ENCODE peak calls at places on chromosomes 1 and 21, in seven cellular contexts. U is ovary, G is epithelial cell of proximal tubule, H is WTC11, N is mesothelial cell of epicardium, V is osteoblast, D is astrocyte of the cerebellum. M is an unnamed sample.
A peak's percentile ranks its signal among the peaks of the same experiment; 100 is the strongest.

GRCh38 chr21:42309753-42310213 is 5.4 kb downstream of the TFF3 start:
- DNase-seq in U (peak; percentile 40), G (no peak), V (peak; percentile 91), D (no peak), N (no peak), H (peak; percentile 85), M (no peak)

GRCh38 chr1:4745560-4745959 is 91.2 kb downstream of the AJAP1 start:
- DNase-seq in D (no peak), H (no peak), G (no peak), N (no peak), U (no peak), V (no peak), M (no peak)

GRCh38 chr1:17861685-17862084 is 106.6 kb downstream of the ACTL8 start:
- DNase-seq in U (no peak), V (peak; percentile 2), D (no peak), H (peak; percentile 25), G (no peak), N (no peak), M (no peak)

GRCh38 chr1:8423134-8423701 is 105.3 kb downstream of the SLC45A1 start:
- DNase-seq in H (peak; percentile 41), N (no peak), V (peak; percentile 83), G (no peak), D (no peak), U (peak; percentile 44), M (no peak)

GRCh38 chr1:110083453-110084225 is 13.2 kb upstream of the ALX3 start:
- DNase-seq in U (no peak), N (no peak), V (no peak), H (no peak), G (no peak), D (no peak), M (no peak)

GRCh38 chr1:102550729-102551384 is 554.1 kb upstream of the OLFM3 start:
- DNase-seq in U (no peak), D (no peak), H (peak; percentile 75), G (no peak), V (no peak), N (no peak), M (peak; percentile 25)

GRCh38 chr1:19644761-19645543 is 841 bp downstream of the NBL1 start:
- DNase-seq in U (peak; percentile 58), D (no peak), H (peak; percentile 51), V (peak; percentile 95), N (no peak), G (no peak), M (no peak)

GRCh38 chr1:8115769-8116167 is 89.7 kb upstream of the ERRFI1 start:
- DNase-seq in N (no peak), G (no peak), D (no peak), U (peak; percentile 36), H (no peak), V (no peak), M (no peak)

GRCh38 chr1:230891413-230891812 is 23.1 kb upstream of the C1orf198 start:
- DNase-seq in V (no peak), D (no peak), N (no peak), H (no peak), G (no peak), U (no peak), M (no peak)

GRCh38 chr1:64212023-64212422 is 8.6 kb downstream of the UBE2U start:
- DNase-seq in U (no peak), D (no peak), V (peak; percentile 88), G (no peak), H (no peak), N (no peak), M (no peak)

GRCh38 chr21:33058468-33059318 is 11.2 kb upstream of the OLIG1 start:
- DNase-seq in D (no peak), U (no peak), N (no peak), V (no peak), H (no peak), G (no peak), M (no peak)

GRCh38 chr1:246012271-246012854 is 494.7 kb downstream of the SMYD3 start:
- DNase-seq in H (no peak), D (no peak), V (no peak), U (no peak), N (no peak), G (no peak), M (no peak)

GRCh38 chr21:32698971-32699693 is 28.7 kb downstream of the SYNJ1 start:
- DNase-seq in N (no peak), H (no peak), D (no peak), G (no peak), V (no peak), U (no peak), M (no peak)

GRCh38 chr1:195097316-195097715 is 1510.9 kb downstream of the KCNT2 start:
- DNase-seq in D (no peak), N (no peak), H (no peak), U (no peak), V (peak; percentile 3), G (no peak), M (peak; percentile 67)

DNA sequence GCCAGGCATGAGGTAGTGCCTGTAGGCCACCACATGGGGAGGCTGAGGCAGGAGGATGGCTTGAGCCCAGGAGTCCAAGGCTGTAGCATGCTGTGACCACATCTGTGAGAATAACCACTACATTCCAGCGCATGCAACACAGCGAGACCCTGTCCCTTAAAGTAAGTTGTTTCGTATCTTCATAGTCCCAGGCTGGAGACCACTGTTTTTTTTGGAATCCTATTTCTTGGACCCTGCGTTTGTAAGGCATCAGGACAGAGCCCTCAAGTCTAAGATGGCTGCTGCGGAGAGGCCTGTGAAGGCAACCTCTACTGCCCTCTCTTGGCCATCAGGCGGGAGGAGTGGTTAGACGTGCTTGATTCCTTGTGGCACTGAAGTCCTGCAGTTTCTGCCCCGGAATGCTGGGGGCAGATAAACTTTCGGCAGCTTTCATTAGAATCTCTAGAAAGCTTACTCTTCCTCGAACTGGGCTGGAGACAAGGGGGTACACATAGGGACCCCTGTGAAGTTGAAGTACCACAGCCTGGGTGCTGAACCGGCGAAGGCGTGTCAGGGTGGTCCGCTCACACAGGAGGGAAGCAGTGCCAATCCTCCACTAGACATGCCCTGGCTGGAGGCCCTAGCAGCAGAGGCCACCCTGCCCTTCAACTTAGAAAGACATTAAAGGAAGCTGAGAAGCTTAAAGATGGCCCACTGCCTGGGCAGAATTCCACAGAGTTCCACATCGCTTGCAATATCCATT is 36.6 kb downstream of the RABIF start:
- DNase-seq in G (no peak), H (peak; percentile 70), D (no peak), U (no peak), V (peak; percentile 84), N (no peak), M (no peak)
- TF ChIP-seq CTCF in G (peak; percentile 69), H (peak; percentile 10), D (peak; percentile 64), U (no peak), V (peak; percentile 73), N (peak; percentile 32), M (peak; percentile 62)

DNA sequence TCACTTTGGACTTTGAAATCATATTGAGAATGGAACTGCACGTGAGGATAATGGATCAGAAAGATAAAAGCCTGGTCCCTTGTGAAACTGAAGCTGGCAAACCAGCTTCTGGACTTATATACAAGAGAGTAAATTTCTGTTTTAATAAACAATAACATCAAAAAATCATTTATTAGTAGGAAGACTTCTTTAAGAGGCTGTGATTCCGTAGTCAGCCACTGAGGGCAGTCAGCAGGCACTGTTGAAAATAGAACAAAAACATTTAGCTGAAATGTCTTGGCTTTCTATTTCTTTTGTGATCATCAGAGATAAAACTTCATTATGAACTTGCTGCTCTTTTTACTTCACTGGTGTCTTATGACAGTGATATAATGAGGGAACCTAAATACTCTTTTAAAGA is 489.4 kb downstream of the PCP4 start:
- DNase-seq in H (no peak), N (no peak), V (no peak), U (no peak), G (no peak), D (no peak), M (no peak)
- TF ChIP-seq CTCF in H (no peak), N (no peak), V (no peak), U (no peak), G (no peak), D (no peak), M (no peak)

GRCh38 chr1:155911156-155912055 is at the start of gene RIT1:
- DNase-seq in D (peak; percentile 28), U (peak; percentile 89), N (peak; percentile 61), V (peak; percentile 93), H (peak; percentile 89), G (no peak), M (peak; percentile 80)

GRCh38 chr1:155909894-155910293 is 1.3 kb downstream of the RIT1 start:
- DNase-seq in V (peak; percentile 34), D (no peak), G (no peak), H (no peak), U (no peak), N (no peak), M (no peak)

GRCh38 chr1:155913969-155914757 is 3.0 kb upstream of the RIT1 start:
- DNase-seq in H (no peak), V (peak; percentile 50), U (no peak), N (no peak), G (no peak), D (no peak), M (no peak)

GRCh38 chr1:155912056-155912536 is 947 bp upstream of the RIT1 start:
- DNase-seq in H (no peak), N (no peak), D (no peak), U (no peak), G (no peak), V (no peak), M (no peak)

GRCh38 chr1:155910621-155911121 is 478 bp downstream of the RIT1 start:
- DNase-seq in N (no peak), H (peak; percentile 15), U (peak; percentile 41), V (peak; percentile 79), G (no peak), D (no peak), M (no peak)
- TF ChIP-seq CTCF in N (no peak), H (no peak), U (no peak), V (peak; percentile 20), G (peak; percentile 28), D (peak; percentile 8), M (peak; percentile 18)

GRCh38 chr1:227951624-227952373 is 4.1 kb upstream of the WNT9A start:
- DNase-seq in V (peak; percentile 74), H (no peak), U (no peak), G (no peak), N (no peak), D (no peak), M (peak; percentile 12)

GRCh38 chr1:227950735-227951224 is 3.0 kb upstream of the WNT9A start:
- DNase-seq in G (no peak), H (no peak), V (peak; percentile 53), U (no peak), D (no peak), N (no peak), M (peak; percentile 16)

GRCh38 chr1:227954163-227954850 is 6.6 kb upstream of the WNT9A start:
- DNase-seq in D (no peak), N (no peak), V (no peak), U (no peak), G (no peak), H (no peak), M (no peak)

GRCh38 chr1:227953022-227953412 is 5.3 kb upstream of the WNT9A start:
- DNase-seq in G (no peak), H (no peak), V (peak; percentile 79), D (no peak), U (no peak), N (no peak), M (no peak)

DNA sequence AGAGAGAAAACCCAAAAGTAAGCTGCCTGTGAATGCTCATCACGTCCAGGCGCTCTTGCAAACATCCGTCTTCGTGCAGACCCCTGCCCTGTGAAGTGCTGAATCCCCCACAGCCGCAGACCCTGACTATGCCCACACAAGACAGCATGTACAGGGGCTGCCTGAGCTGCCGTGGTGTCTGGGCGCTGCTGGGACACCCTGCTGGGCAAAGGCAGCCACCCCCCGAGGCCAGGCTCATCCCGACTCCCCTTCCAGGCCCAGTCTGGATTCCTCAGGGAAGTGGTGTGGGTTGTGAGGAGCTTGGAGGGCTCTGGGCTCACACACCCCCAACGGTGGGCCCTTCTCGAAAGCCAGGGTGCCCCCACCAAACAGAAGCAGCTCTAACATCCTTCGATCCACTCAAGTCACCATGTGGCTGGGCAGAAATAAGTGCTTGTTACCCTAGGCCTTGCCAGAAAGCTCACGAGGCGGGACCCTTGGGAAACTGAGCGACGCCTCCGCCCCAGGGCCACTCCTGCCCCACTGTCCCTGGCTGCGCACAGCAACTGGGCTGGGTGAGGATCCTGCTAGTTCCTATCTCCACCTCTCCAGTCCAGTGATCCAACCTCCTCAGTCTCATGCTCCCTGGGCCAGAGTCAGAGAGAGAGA is 4.8 kb upstream of the WNT9A start:
- DNase-seq in N (no peak), G (no peak), U (no peak), D (no peak), H (no peak), V (peak; percentile 66), M (peak; percentile 8)
- TF ChIP-seq CTCF in N (no peak), G (no peak), U (no peak), D (no peak), H (no peak), V (no peak), M (no peak)